ENCODE peak calls at places on chromosomes 6 and 20, in five cellular contexts. B, V, T, H and R are unnamed samples.

GRCh38 chr20:32338665-32339064 is 19.5 kb upstream of the ASXL1 start:
- DNase-seq in V (no peak), B (no peak), T (no peak), H (no peak), R (no peak)

GRCh38 chr6:50030350-50030749 is 8.6 kb upstream of the DEFB110 start:
- DNase-seq in B (no peak), H (no peak), T (no peak), V (no peak), R (no peak)

GRCh38 chr6:82909551-82909950 is 156.1 kb downstream of the UBE3D start:
- DNase-seq in B (no peak), T (no peak), H (peak; percentile 28), V (no peak), R (no peak)

GRCh38 chr20:49034070-49034732 is 11.9 kb upstream of the CSE1L start:
- DNase-seq in B (no peak), T (no peak), H (no peak), V (no peak), R (no peak)

GRCh38 chr6:89007209-89008001 is 44.0 kb upstream of the RNGTT start:
- DNase-seq in V (no peak), T (no peak), H (no peak), B (no peak), R (no peak)

GRCh38 chr6:167099707-167100106 is 23.2 kb upstream of the CCR6 start:
- DNase-seq in V (no peak), B (no peak), T (no peak), H (no peak), R (no peak)

GRCh38 chr20:5282561-5282960 is 34.2 kb downstream of the PROKR2 start:
- DNase-seq in V (no peak), H (no peak), T (peak; percentile 34), B (no peak), R (no peak)

GRCh38 chr20:63686492-63687321 is 9.7 kb upstream of the TNFRSF6B start:
- DNase-seq in T (no peak), H (peak; percentile 83), B (peak; percentile 70), V (peak; percentile 38), R (peak; percentile 95)

GRCh38 chr6:70967049-70967448 is 10.2 kb upstream of the B3GAT2 start:
- DNase-seq in B (no peak), V (no peak), H (no peak), T (no peak), R (no peak)

GRCh38 chr20:33947709-33948295 is 45.9 kb upstream of the RALY start:
- DNase-seq in T (peak; percentile 46), B (no peak), V (peak; percentile 45), H (peak; percentile 6), R (no peak)

GRCh38 chr6:2970753-2971419 is 481 bp downstream of the SERPINB6 start:
- DNase-seq in V (peak; percentile 58), H (peak; percentile 56), B (peak; percentile 78), T (peak; percentile 52), R (peak; percentile 81)

GRCh38 chr20:5474646-5475550 is 158.1 kb upstream of the PROKR2 start:
- DNase-seq in V (no peak), H (no peak), T (no peak), B (no peak), R (no peak)

GRCh38 chr20:45181639-45182038 is 6.9 kb downstream of the PI3 start:
- DNase-seq in H (peak; percentile 6), B (no peak), T (no peak), V (peak; percentile 33), R (no peak)

GRCh38 chr6:25498510-25498909 is 153.5 kb upstream of the SCGN start:
- DNase-seq in H (no peak), T (no peak), V (no peak), B (no peak), R (no peak)

GRCh38 chr6:67328269-67328668 is 1306.8 kb upstream of the ADGRB3 start:
- DNase-seq in H (no peak), B (no peak), V (no peak), T (no peak), R (no peak)

GRCh38 chr6:166940643-166941068 is 15.7 kb downstream of the RNASET2 start:
- DNase-seq in B (no peak), T (no peak), V (peak; percentile 85), H (peak; percentile 60), R (peak; percentile 36)

GRCh38 chr20:33662172-33662571 is at the start of gene C20orf144:
- DNase-seq in H (no peak), T (no peak), B (no peak), V (no peak), R (no peak)

GRCh38 chr6:35294308-35294945 is 3.2 kb upstream of the DEF6 start:
- DNase-seq in B (peak; percentile 56), T (peak; percentile 34), H (peak; percentile 24), V (peak; percentile 76), R (no peak)

GRCh38 chr6:47098570-47098993 is 56.5 kb upstream of the ADGRF1 start:
- DNase-seq in B (no peak), H (peak; percentile 28), T (peak; percentile 54), V (no peak), R (no peak)

GRCh38 chr6:135256866-135257265 is 75.8 kb downstream of the MYB start:
- DNase-seq in B (no peak), T (no peak), H (no peak), V (no peak), R (no peak)

GRCh38 chr6:11120273-11121005 is 8.9 kb upstream of the ERVFRD-1 start:
- DNase-seq in H (peak; percentile 62), V (peak; percentile 90), B (no peak), T (peak; percentile 19), R (no peak)

GRCh38 chr6:73240730-73241129 is 15.4 kb upstream of the KHDC1L start:
- DNase-seq in B (no peak), V (no peak), H (no peak), T (no peak), R (no peak)

GRCh38 chr6:99349620-99350141 is at the start of gene FAXC:
- DNase-seq in V (peak; percentile 58), T (peak; percentile 69), B (peak; percentile 70), H (peak; percentile 50), R (no peak)

GRCh38 chr6:168603234-168603633 is 162.2 kb downstream of the SMOC2 start:
- DNase-seq in H (no peak), B (no peak), T (no peak), V (no peak), R (no peak)
- H3K36me3 ChIP-seq in H (no peaks in the 10 kb centered on the region), B (peaks cover 15% of the 10 kb centered on the region), T (no peaks in the 10 kb centered on the region), V (no peaks in the 10 kb centered on the region), R (no peaks in the 10 kb centered on the region)

DNA sequence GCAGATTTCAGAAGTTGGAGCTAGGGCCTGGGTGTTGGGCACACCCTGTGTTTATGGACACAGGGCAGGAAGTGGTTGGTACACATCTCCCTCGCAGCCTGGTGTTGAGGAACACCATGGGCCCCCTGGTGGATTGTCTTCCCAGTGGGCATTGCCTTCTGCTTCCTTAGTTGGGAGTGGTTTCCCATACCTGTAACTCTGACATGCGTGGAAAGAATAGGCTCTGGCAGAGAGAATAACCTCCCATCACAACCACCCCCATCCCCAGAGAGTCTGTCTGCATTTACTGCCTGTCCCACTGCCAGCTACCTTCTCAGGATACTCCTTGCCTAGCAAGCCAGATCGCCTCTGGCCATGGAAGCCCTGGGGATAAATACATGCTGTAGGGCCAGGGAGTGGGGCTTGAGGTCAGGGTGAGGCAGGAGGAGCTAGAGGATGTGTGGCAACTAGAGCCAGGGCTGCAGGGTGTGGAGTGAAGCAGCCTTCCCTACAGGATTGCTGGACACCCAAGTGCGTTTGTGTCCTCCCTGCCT is 14.7 kb downstream of the LRRC73 start:
- DNase-seq in B (no peak), H (no peak), T (peak; percentile 58), V (peak; percentile 41), R (no peak)
- H3K4me1 ChIP-seq in B (peaks cover 38% of the 10 kb centered on the region), H (peaks cover 24% of the 10 kb centered on the region), T (peaks cover 61% of the 10 kb centered on the region), V (peaks cover 4% of the 10 kb centered on the region), R (no peaks in the 10 kb centered on the region)

GRCh38 chr6:75149253-75149652 is 56.6 kb downstream of the COL12A1 start:
- DNase-seq in B (no peak), H (peak; percentile 74), T (peak; percentile 23), V (no peak), R (no peak)
- H3K36me3 ChIP-seq in B (peaks cover 10% of the 10 kb centered on the region), H (peaks cover 26% of the 10 kb centered on the region), T (peaks cover 39% of the 10 kb centered on the region), V (no peaks in the 10 kb centered on the region), R (no peaks in the 10 kb centered on the region)

GRCh38 chr6:106512958-106513480 is 116.3 kb downstream of the RTN4IP1 start:
- DNase-seq in B (no peak), H (no peak), T (no peak), V (no peak), R (no peak)
- H3K4me1 ChIP-seq in B (peaks cover 33% of the 10 kb centered on the region), H (peaks cover 12% of the 10 kb centered on the region), T (peaks cover 45% of the 10 kb centered on the region), V (peaks cover 35% of the 10 kb centered on the region), R (no peaks in the 10 kb centered on the region)

GRCh38 chr20:62666736-62667529 is 24.6 kb downstream of the SLCO4A1 start:
- DNase-seq in B (peak; percentile 77), T (peak; percentile 88), H (no peak), V (peak; percentile 65), R (peak; percentile 85)
- H3K36me3 ChIP-seq in B (peaks cover 11% of the 10 kb centered on the region), T (no peaks in the 10 kb centered on the region), H (no peaks in the 10 kb centered on the region), V (peaks cover 50% of the 10 kb centered on the region), R (peaks cover 8% of the 10 kb centered on the region)

DNA sequence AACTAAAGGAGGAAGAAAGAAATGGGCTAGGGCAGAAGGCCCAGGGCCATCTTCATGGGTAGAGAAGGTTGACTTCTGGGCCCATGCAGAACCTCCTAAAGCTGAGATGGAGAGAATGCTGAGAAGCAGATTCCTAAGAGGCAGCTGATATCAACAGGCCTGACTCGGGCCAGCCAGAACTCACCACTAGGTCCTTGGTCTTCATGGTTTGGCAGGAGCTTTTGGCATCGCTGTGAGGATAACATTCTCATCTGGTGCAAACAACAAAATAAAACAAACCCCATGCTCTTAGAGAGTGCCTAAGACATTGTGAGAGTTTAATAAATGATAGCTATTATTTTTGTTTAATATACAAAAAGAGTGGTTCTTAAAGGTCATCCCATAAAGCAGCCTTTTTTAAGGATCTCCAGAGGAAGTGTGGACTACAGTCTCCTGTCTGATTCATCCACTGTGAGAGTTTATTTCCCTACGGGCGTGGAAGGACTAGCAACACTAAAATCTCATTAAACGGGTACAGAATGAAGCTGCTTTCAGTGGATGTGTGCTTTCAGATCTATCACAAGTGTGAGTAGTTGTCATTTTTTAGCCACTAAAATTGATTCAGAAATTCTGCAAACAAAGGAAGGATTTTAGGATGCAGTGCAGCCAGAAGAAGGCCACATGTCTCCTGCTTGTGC is 160.0 kb downstream of the PLCB4 start:
- DNase-seq in B (no peak), H (no peak), V (peak; percentile 27), T (no peak), R (no peak)
- H3K4me1 ChIP-seq in B (no peaks in the 10 kb centered on the region), H (no peaks in the 10 kb centered on the region), V (peaks cover 9% of the 10 kb centered on the region), T (no peaks in the 10 kb centered on the region), R (no peaks in the 10 kb centered on the region)